ENCODE peak calls at places on chromosomes 4 and X, in six cellular contexts. G, D, K, P, O and S are unnamed samples.
A peak's percentile ranks its signal among the peaks of the same experiment; 100 is the strongest.

GRCh38 chr4:164221631-164222030 is 532.3 kb upstream of the SMIM31 start:
- DNase-seq in G (no peak), D (no peak), K (no peak), P (no peak), O (no peak), S (no peak)

GRCh38 chrX:5113128-5113527 is 1115.5 kb downstream of the NLGN4X start:
- DNase-seq in G (no peak), D (peak; percentile 14), K (no peak), P (no peak), O (no peak), S (peak; percentile 14)

GRCh38 chr4:113539408-113539807 is 222.1 kb downstream of the CAMK2D start:
- DNase-seq in G (no peak), D (no peak), K (peak; percentile 91), P (no peak), O (no peak), S (peak; percentile 44)

GRCh38 chr4:121306932-121307331 is 73.9 kb downstream of the QRFPR start:
- DNase-seq in G (no peak), D (no peak), K (no peak), P (no peak), O (no peak), S (no peak)

GRCh38 chr4:76341063-76341462 is 34.5 kb downstream of the STBD1 start:
- DNase-seq in G (no peak), D (no peak), K (peak; percentile 77), P (no peak), O (no peak), S (peak; percentile 88)

GRCh38 chr4:183806341-183806740 is 98.8 kb upstream of the STOX2 start:
- DNase-seq in G (no peak), D (no peak), K (no peak), P (no peak), O (no peak), S (no peak)

GRCh38 chrX:102765794-102766193 is 45.3 kb downstream of the GPRASP3 start:
- DNase-seq in G (no peak), D (no peak), K (peak; percentile 68), P (no peak), O (no peak), S (peak; percentile 10)

GRCh38 chr4:41719417-41719816 is 29.1 kb downstream of the PHOX2B start:
- DNase-seq in G (no peak), D (no peak), K (peak; percentile 73), P (no peak), O (no peak), S (peak; percentile 5)

GRCh38 chrX:106035064-106035463 is 3.5 kb downstream of the SERPINA7 start:
- DNase-seq in G (no peak), D (peak; percentile 40), K (no peak), P (no peak), O (no peak), S (no peak)

GRCh38 chrX:38375888-38376287 is 23.5 kb downstream of the OTC start:
- DNase-seq in G (no peak), D (peak; percentile 29), K (no peak), P (no peak), O (no peak), S (peak; percentile 0)

GRCh38 chrX:113747274-113747973 is 836.5 kb upstream of the HTR2C start:
- DNase-seq in G (no peak), D (no peak), K (no peak), P (no peak), O (no peak), S (no peak)

GRCh38 chr4:185068837-185069236 is 50.5 kb downstream of the HELT start:
- DNase-seq in G (no peak), D (peak; percentile 65), K (no peak), P (peak; percentile 62), O (no peak), S (no peak)

GRCh38 chrX:71143508-71143907 is 1.1 kb upstream of the NLGN3 start:
- DNase-seq in G (no peak), D (no peak), K (peak; percentile 41), P (no peak), O (no peak), S (no peak)

GRCh38 chr4:136900706-136901105 is 631.6 kb downstream of the PCDH18 start:
- DNase-seq in G (no peak), D (no peak), K (no peak), P (no peak), O (no peak), S (peak; percentile 9)

GRCh38 chr4:2942532-2943363 is 20.5 kb downstream of the NOP14 start:
- DNase-seq in G (no peak), D (no peak), K (no peak), P (no peak), O (no peak), S (no peak)

GRCh38 chr4:127732623-127733199 is 2.5 kb downstream of the SLC25A31 start:
- DNase-seq in G (peak; percentile 29), D (peak; percentile 60), K (peak; percentile 60), P (no peak), O (no peak), S (peak; percentile 61)

GRCh38 chrX:116272328-116272727 is 101.8 kb downstream of the AGTR2 start:
- DNase-seq in G (no peak), D (peak; percentile 83), K (peak; percentile 69), P (no peak), O (no peak), S (peak; percentile 81)

GRCh38 chr4:181143241-181143854 is 1099.9 kb upstream of the TENM3 start:
- DNase-seq in G (peak; percentile 84), D (peak; percentile 67), K (peak; percentile 72), P (peak; percentile 65), O (peak; percentile 34), S (peak; percentile 65)

GRCh38 chr4:181146031-181146430 is 1097.2 kb upstream of the TENM3 start:
- DNase-seq in G (no peak), D (no peak), K (no peak), P (no peak), O (no peak), S (no peak)

GRCh38 chr4:181147421-181147951 is 1095.7 kb upstream of the TENM3 start:
- DNase-seq in G (no peak), D (no peak), K (no peak), P (no peak), O (no peak), S (no peak)

GRCh38 chr4:181150173-181150572 is 1093.0 kb upstream of the TENM3 start:
- DNase-seq in G (no peak), D (no peak), K (no peak), P (no peak), O (no peak), S (no peak)

GRCh38 chr4:181148470-181148869 is 1094.7 kb upstream of the TENM3 start:
- DNase-seq in G (no peak), D (no peak), K (no peak), P (no peak), O (no peak), S (no peak)
- H2BK15ac ChIP-seq in G (no peak overlapping the region), D (no peak overlapping the region), K (no peak overlapping the region), P (no peak overlapping the region), O (no peak overlapping the region), S (no peak overlapping the region)

DNA sequence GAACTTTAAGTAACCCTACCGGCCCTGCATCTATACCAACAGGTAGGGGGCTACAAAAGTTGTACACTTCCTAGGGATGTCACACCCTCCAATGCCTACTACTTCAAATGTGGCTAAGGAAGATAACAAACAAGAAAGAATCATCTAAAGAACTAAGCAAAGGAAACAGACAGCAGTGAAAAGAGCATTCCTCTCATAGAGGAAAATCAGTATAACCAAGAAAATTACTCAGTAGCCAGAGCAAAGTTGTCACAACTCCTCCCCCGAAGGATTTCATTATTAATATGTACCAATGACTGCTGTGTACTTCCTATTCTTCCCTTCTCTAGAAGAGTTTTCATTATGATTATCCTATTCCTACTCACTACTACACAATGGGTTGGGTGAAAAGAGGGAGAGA is 12.6 kb downstream of the ANKRD17 start:
- DNase-seq in G (no peak), D (no peak), K (no peak), P (no peak), O (no peak), S (no peak)
- H3K4ac ChIP-seq in G (no peak overlapping the region), D (no peak overlapping the region), K (no peak overlapping the region), P (no peak overlapping the region), O (no peak overlapping the region), S (no peak overlapping the region)

GRCh38 chr4:130699004-130699403 is 1603.1 kb downstream of the C4orf33 start:
- DNase-seq in G (no peak), D (no peak), K (no peak), P (no peak), O (no peak), S (no peak)
- H2BK15ac ChIP-seq in G (no peak overlapping the region), D (no peak overlapping the region), K (no peak overlapping the region), P (no peak overlapping the region), O (no peak overlapping the region), S (no peak overlapping the region)

GRCh38 chrX:10031743-10032142 is 64.6 kb downstream of the CLDN34 start:
- DNase-seq in G (no peak), D (no peak), K (no peak), P (no peak), O (no peak), S (no peak)
- H3K4ac ChIP-seq in G (no peak overlapping the region), D (no peak overlapping the region), K (peak overlapping the region; percentile 25), P (no peak overlapping the region), O (no peak overlapping the region), S (no peak overlapping the region)

GRCh38 chr4:123266221-123266620 is 130.4 kb upstream of the SPRY1 start:
- DNase-seq in G (no peak), D (no peak), K (no peak), P (no peak), O (no peak), S (no peak)
- H2BK15ac ChIP-seq in G (no peak overlapping the region), D (no peak overlapping the region), K (no peak overlapping the region), P (no peak overlapping the region), O (no peak overlapping the region), S (no peak overlapping the region)